ENCODE peak calls at places on chromosome 16, in six cellular contexts. D, G, B, T, A and H are unnamed samples.

GRCh38 chr16:72537684-72538083 is 365.7 kb upstream of the PMFBP1 start:
- DNase-seq in D (peak), G (no peak), B (no peak), T (no peak), A (no peak), H (no peak)

GRCh38 chr16:57115504-57116182 is 23.3 kb downstream of the CPNE2 start:
- DNase-seq in D (no peak), G (no peak), B (peak), T (no peak), A (no peak), H (no peak)

GRCh38 chr16:85520853-85521736 is 92.0 kb upstream of the GSE1 start:
- DNase-seq in D (no peak), G (peak), B (peak), T (peak), A (no peak), H (no peak)

GRCh38 chr16:72877374-72878028 is 170.4 kb downstream of the ZFHX3 start:
- DNase-seq in D (peak), G (no peak), B (no peak), T (peak), A (peak), H (no peak)

GRCh38 chr16:47059991-47060390 is 83.8 kb downstream of the NETO2 start:
- DNase-seq in D (no peak), G (no peak), B (no peak), T (no peak), A (no peak), H (no peak)

GRCh38 chr16:11405331-11406176 is 60.3 kb downstream of the RMI2 start:
- DNase-seq in D (peak), G (no peak), B (no peak), T (peak), A (peak), H (peak)

GRCh38 chr16:86505185-86505898 is 5.0 kb upstream of the FOXF1 start:
- DNase-seq in D (no peak), G (no peak), B (no peak), T (no peak), A (no peak), H (no peak)

GRCh38 chr16:56871172-56871593 is 6.2 kb downstream of the SLC12A3 start:
- DNase-seq in D (no peak), G (no peak), B (no peak), T (no peak), A (peak), H (no peak)

GRCh38 chr16:8620535-8620934 is 963 bp upstream of the METTL22 start:
- DNase-seq in D (no peak), G (no peak), B (no peak), T (no peak), A (no peak), H (peak)

GRCh38 chr16:1941162-1941923 is 1.7 kb downstream of the MSRB1 start:
- DNase-seq in D (no peak), G (no peak), B (no peak), T (no peak), A (no peak), H (no peak)

GRCh38 chr16:28110479-28110878 is 47.0 kb upstream of the GSG1L start:
- DNase-seq in D (no peak), G (no peak), B (peak), T (no peak), A (no peak), H (peak)

GRCh38 chr16:3578121-3578520 is 918 bp upstream of the NLRC3 start:
- DNase-seq in D (no peak), G (no peak), B (no peak), T (no peak), A (no peak), H (no peak)

GRCh38 chr16:3576211-3576610 is 992 bp downstream of the NLRC3 start:
- DNase-seq in D (no peak), G (no peak), B (no peak), T (no peak), A (no peak), H (no peak)

GRCh38 chr16:3578610-3579551 is 1.7 kb upstream of the NLRC3 start:
- DNase-seq in D (peak), G (no peak), B (no peak), T (no peak), A (no peak), H (no peak)

GRCh38 chr16:3575491-3575890 is 1.7 kb downstream of the NLRC3 start:
- DNase-seq in D (no peak), G (no peak), B (no peak), T (no peak), A (no peak), H (no peak)

GRCh38 chr16:3577302-3577752 is at the start of gene NLRC3:
- DNase-seq in D (no peak), G (no peak), B (no peak), T (no peak), A (no peak), H (no peak)
- TF ChIP-seq POLR2A in D (no peak), G (no peak), B (no peak), T (no peak), A (no peak), H (no peak)

GRCh38 chr16:17017442-17017841 is 453.3 kb downstream of the XYLT1 start:
- DNase-seq in D (no peak), G (no peak), B (no peak), T (no peak), A (no peak), H (no peak)
- TF ChIP-seq POLR2A in D (no peak), G (no peak), B (no peak), T (no peak), A (no peak), H (no peak)

DNA sequence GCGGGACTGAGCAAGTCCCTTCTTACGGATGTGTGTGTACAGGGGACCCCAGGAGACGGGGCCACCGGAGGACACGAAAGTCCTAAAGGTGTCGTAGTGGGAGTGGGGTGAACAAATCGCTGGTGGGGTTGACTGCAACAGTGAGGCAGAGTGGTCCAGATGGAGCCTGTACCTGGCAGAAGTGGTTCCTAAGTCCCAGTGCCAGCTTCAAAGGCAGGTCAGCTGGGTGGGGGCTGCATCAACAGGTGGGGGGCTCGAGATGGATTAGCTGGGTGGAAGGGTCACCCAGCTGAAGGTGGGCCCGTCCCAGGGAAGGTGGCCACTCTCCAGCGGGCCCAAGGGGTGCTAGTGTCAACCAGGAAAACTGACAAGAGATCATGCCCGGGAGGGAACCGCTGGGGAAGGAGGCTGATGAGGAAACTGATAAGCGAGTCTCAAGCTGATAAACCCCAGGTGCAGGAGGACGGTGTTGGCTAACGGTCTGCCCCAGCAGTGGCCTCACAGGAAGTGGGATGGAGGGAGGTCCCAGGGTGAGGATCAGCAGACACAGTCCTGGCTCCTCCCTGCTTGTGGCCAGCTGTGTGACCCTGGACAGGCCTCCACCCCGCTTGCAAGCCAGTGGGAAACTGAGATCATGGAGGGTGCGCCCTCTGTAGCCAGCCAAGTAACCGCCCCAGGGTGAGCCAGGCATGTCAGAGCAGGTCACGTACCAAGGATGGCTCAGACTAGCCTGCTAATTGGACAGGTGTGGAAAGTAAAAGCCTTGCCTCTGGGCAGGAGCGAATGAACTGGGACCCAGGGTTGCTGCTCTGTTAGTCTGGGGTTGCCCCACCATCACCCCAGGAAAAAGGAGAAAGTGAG is 1.0 kb downstream of the ORAI3 start:
- DNase-seq in D (peak), G (peak), B (peak), T (peak), A (peak), H (peak)
- TF ChIP-seq POLR2A in D (peak), G (no peak), B (no peak), T (peak), A (peak), H (peak)

GRCh38 chr16:67176662-67177061 is 6.3 kb downstream of the NOL3 start:
- DNase-seq in D (no peak), G (no peak), B (no peak), T (no peak), A (no peak), H (no peak)
- TF ChIP-seq POLR2A in D (no peak), G (no peak), B (no peak), T (no peak), A (no peak), H (no peak)

DNA sequence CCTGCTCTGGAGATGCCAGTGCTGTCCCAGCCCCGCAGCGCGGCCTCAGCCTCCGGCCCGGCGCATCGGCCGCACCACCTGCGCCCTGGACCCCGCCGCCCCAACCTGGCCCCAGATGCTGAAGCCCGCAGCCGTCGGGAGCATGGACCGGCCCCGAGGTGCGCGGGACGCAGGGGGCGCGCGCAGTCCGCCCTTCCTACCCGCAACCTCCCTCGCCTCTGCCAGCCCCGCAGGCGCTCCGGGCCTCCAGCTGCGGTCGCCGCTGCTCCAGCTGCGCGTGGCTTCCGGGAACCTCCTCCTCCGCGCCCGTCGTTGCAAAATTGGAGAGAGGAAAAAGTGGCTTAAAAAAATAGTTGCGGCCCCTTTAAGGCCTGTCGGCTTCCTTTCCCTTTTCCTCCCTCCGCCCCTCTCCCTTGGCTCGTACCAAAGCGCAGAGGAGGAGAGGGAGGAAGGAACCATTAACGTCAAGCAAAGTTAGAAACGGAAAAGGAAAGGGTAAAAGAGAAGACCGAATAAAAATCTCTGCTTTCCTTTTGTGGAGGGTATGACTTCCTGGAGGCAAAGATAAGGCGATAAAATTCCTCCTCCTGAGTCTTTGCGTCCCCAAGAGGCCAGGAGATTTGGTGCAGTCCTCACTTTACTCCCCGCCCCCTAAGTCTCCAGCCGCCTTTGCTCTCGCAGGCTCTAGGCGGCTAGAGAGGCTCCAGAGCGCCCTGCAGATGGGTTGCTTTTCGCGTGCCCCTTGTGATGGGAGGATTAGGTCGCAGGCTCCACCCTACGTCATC is at the start of gene CDIPT:
- DNase-seq in D (peak), G (peak), B (peak), T (peak), A (peak), H (peak)
- TF ChIP-seq POLR2A in D (peak), G (no peak), B (no peak), T (peak), A (peak), H (peak)

GRCh38 chr16:75216127-75216526 is 2.7 kb upstream of the CTRB1 start:
- DNase-seq in D (no peak), G (no peak), B (no peak), T (no peak), A (no peak), H (no peak)

GRCh38 chr16:75216576-75216975 is 2.2 kb upstream of the CTRB1 start:
- DNase-seq in D (no peak), G (no peak), B (no peak), T (no peak), A (no peak), H (no peak)

GRCh38 chr16:75218256-75219076 is at the start of gene CTRB1:
- DNase-seq in D (no peak), G (no peak), B (no peak), T (no peak), A (no peak), H (no peak)

GRCh38 chr16:75219088-75219487 is 300 bp downstream of the CTRB1 start:
- DNase-seq in D (no peak), G (no peak), B (no peak), T (no peak), A (no peak), H (no peak)

DNA sequence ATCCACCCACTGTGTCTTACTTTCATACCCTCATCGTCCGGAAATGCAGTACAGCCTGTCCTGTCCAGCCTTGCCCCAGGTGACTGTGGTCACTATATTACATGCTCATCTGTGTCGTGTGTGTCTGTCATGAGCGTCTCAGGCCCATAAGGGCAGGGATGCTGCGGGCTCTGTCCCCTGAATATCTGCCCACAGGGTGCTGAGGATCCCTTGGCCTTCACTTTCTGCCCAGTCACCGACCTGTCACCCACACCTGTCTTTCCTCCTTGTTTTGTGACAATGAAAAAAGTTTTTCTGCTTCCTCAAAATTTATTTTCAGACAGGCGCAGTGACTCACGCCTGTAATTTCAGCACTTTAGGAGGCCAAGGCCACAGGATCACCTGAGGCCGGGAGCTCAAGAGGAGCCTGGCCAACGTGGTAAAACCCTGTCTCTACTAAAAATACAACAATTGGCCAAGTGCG is 1.4 kb upstream of the CTRB1 start:
- DNase-seq in D (no peak), G (no peak), B (no peak), T (no peak), A (no peak), H (no peak)
- TF ChIP-seq POLR2A in D (no peak), G (no peak), B (no peak), T (no peak), A (no peak), H (no peak)

GRCh38 chr16:31455601-31456314 is 3.5 kb upstream of the ARMC5 start:
- DNase-seq in D (no peak), G (no peak), B (no peak), T (no peak), A (peak), H (no peak)

GRCh38 chr16:31451681-31452351 is 7.5 kb upstream of the ARMC5 start:
- DNase-seq in D (peak), G (no peak), B (peak), T (peak), A (peak), H (peak)

GRCh38 chr16:31451201-31451600 is 8.1 kb upstream of the ARMC5 start:
- DNase-seq in D (no peak), G (no peak), B (no peak), T (no peak), A (no peak), H (no peak)

GRCh38 chr16:31453255-31454204 is 5.8 kb upstream of the ARMC5 start:
- DNase-seq in D (no peak), G (peak), B (peak), T (no peak), A (peak), H (peak)

GRCh38 chr16:31452631-31453106 is 6.6 kb upstream of the ARMC5 start:
- DNase-seq in D (no peak), G (no peak), B (no peak), T (no peak), A (peak), H (peak)
- TF ChIP-seq POLR2A in D (no peak), G (no peak), B (no peak), T (no peak), A (no peak), H (no peak)

DNA sequence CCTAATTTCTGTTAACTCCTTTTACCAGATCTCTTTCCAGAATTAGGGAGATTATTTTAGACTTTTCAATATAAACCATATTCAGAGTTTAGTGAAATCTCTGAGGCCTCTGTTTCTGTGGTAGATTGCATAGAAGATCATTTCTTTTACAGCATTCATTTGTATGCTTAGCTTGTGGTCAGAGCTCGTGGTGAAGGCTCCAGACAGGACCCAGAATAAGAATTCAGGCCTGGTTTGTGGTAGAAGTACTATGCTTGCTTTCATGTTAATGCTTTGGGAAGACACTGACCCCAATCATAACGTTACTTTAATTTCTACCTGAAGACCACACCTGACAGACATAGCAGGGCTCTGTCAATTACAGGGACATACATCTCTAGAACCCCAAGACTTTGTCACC is 258.1 kb downstream of the FTO start:
- DNase-seq in D (no peak), G (no peak), B (no peak), T (no peak), A (no peak), H (no peak)
- TF ChIP-seq POLR2A in D (no peak), G (no peak), B (no peak), T (no peak), A (no peak), H (no peak)